ENCODE peak calls at places on chromosomes 1 and 21, in seven cellular contexts. One of them, this sample, is unnamed.

GRCh38 chr1:226671268-226671667 is 67.8 kb downstream of the ITPKB start:
- DNase-seq in astrocyte: no peak
- DNase-seq in LHCN-M2: no peak
- DNase-seq in mucosa of gallbladder: no peak
- DNase-seq in OCI-LY7: peak; percentile 48
- DNase-seq in T-helper 2 cell: no peak
- DNase-seq in cerebellum: no peak
- DNase-seq in this sample: no peak

GRCh38 chr1:231590453-231591198 is 36.0 kb upstream of the DISC1 start:
- DNase-seq in astrocyte: peak; percentile 56
- DNase-seq in LHCN-M2: peak; percentile 63
- DNase-seq in mucosa of gallbladder: peak; percentile 31
- DNase-seq in OCI-LY7: peak; percentile 68
- DNase-seq in T-helper 2 cell: peak; percentile 6
- DNase-seq in cerebellum: peak; percentile 34
- DNase-seq in this sample: peak; percentile 63

GRCh38 chr1:113517346-113517745 is 127.0 kb downstream of the MAGI3 start:
- DNase-seq in astrocyte: no peak
- DNase-seq in LHCN-M2: no peak
- DNase-seq in mucosa of gallbladder: no peak
- DNase-seq in OCI-LY7: no peak
- DNase-seq in T-helper 2 cell: no peak
- DNase-seq in cerebellum: no peak
- DNase-seq in this sample: no peak

GRCh38 chr1:183097438-183098051 is 74.3 kb downstream of the LAMC1 start:
- DNase-seq in astrocyte: peak; percentile 71
- DNase-seq in LHCN-M2: peak; percentile 30
- DNase-seq in mucosa of gallbladder: no peak
- DNase-seq in OCI-LY7: no peak
- DNase-seq in T-helper 2 cell: no peak
- DNase-seq in cerebellum: no peak
- DNase-seq in this sample: no peak

GRCh38 chr1:202343652-202344349 is 2.1 kb upstream of the UBE2T start:
- DNase-seq in astrocyte: no peak
- DNase-seq in LHCN-M2: peak; percentile 49
- DNase-seq in mucosa of gallbladder: no peak
- DNase-seq in OCI-LY7: peak; percentile 77
- DNase-seq in T-helper 2 cell: no peak
- DNase-seq in cerebellum: peak; percentile 46
- DNase-seq in this sample: peak; percentile 31

GRCh38 chr1:182430263-182431068 is 19.5 kb upstream of the RGSL1 start:
- DNase-seq in astrocyte: no peak
- DNase-seq in LHCN-M2: no peak
- DNase-seq in mucosa of gallbladder: no peak
- DNase-seq in OCI-LY7: no peak
- DNase-seq in T-helper 2 cell: peak; percentile 7
- DNase-seq in cerebellum: no peak
- DNase-seq in this sample: no peak

GRCh38 chr1:176450526-176450925 is 12.4 kb upstream of the PAPPA2 start:
- DNase-seq in astrocyte: no peak
- DNase-seq in LHCN-M2: no peak
- DNase-seq in mucosa of gallbladder: no peak
- DNase-seq in OCI-LY7: no peak
- DNase-seq in T-helper 2 cell: no peak
- DNase-seq in cerebellum: no peak
- DNase-seq in this sample: no peak

GRCh38 chr21:43693981-43694380 is 24.9 kb upstream of the PDXK start:
- DNase-seq in astrocyte: no peak
- DNase-seq in LHCN-M2: no peak
- DNase-seq in mucosa of gallbladder: no peak
- DNase-seq in OCI-LY7: no peak
- DNase-seq in T-helper 2 cell: no peak
- DNase-seq in cerebellum: no peak
- DNase-seq in this sample: no peak

GRCh38 chr21:42837421-42838211 is 41.7 kb downstream of the WDR4 start:
- DNase-seq in astrocyte: no peak
- DNase-seq in LHCN-M2: no peak
- DNase-seq in mucosa of gallbladder: no peak
- DNase-seq in OCI-LY7: no peak
- DNase-seq in T-helper 2 cell: no peak
- DNase-seq in cerebellum: no peak
- DNase-seq in this sample: no peak

GRCh38 chr1:2351723-2352122 is 39.6 kb downstream of the MORN1 start:
- DNase-seq in astrocyte: no peak
- DNase-seq in LHCN-M2: no peak
- DNase-seq in mucosa of gallbladder: no peak
- DNase-seq in OCI-LY7: no peak
- DNase-seq in T-helper 2 cell: peak; percentile 1
- DNase-seq in cerebellum: no peak
- DNase-seq in this sample: no peak

GRCh38 chr1:67855944-67856343 is 22.7 kb upstream of the GNG12 start:
- DNase-seq in astrocyte: no peak
- DNase-seq in LHCN-M2: no peak
- DNase-seq in mucosa of gallbladder: no peak
- DNase-seq in OCI-LY7: no peak
- DNase-seq in T-helper 2 cell: no peak
- DNase-seq in cerebellum: no peak
- DNase-seq in this sample: no peak

GRCh38 chr1:32507021-32507420 is 32.2 kb upstream of the ZBTB8A start:
- DNase-seq in astrocyte: no peak
- DNase-seq in LHCN-M2: no peak
- DNase-seq in mucosa of gallbladder: no peak
- DNase-seq in OCI-LY7: no peak
- DNase-seq in T-helper 2 cell: no peak
- DNase-seq in cerebellum: no peak
- DNase-seq in this sample: no peak

GRCh38 chr1:55060133-55060999 is 21.0 kb downstream of the PCSK9 start:
- DNase-seq in astrocyte: no peak
- DNase-seq in LHCN-M2: peak; percentile 44
- DNase-seq in mucosa of gallbladder: no peak
- DNase-seq in OCI-LY7: no peak
- DNase-seq in T-helper 2 cell: no peak
- DNase-seq in cerebellum: no peak
- DNase-seq in this sample: no peak

GRCh38 chr1:107547363-107548155 is 406.7 kb downstream of the NTNG1 start:
- DNase-seq in astrocyte: peak; percentile 21
- DNase-seq in LHCN-M2: no peak
- DNase-seq in mucosa of gallbladder: peak; percentile 16
- DNase-seq in OCI-LY7: no peak
- DNase-seq in T-helper 2 cell: no peak
- DNase-seq in cerebellum: no peak
- DNase-seq in this sample: peak; percentile 29

This sample was measured in AG08395.